ENCODE peak calls at places on chromosomes 12 and 14, in nine cellular contexts. T is IMR-90, J is prostate gland, N is Peyer's patch, D is spleen, W is GM12878, K is A549, C is ovary, E is heart left ventricle. V is an unnamed sample.

GRCh38 chr14:105357626-105358025 is 40.7 kb upstream of the TEX22 start:
- DNase-seq in T (no peak), J (no peak), N (no peak), D (no peak), W (no peak), K (no peak), C (no peak), E (no peak), V (no peak)

GRCh38 chr12:113875681-113876080 is 90.4 kb downstream of the RBM19 start:
- DNase-seq in T (peak), J (no peak), N (no peak), D (no peak), W (no peak), K (no peak), C (no peak), E (no peak), V (no peak)

GRCh38 chr12:26150737-26151450 is 26.1 kb upstream of the BHLHE41 start:
- DNase-seq in T (peak), J (no peak), N (no peak), D (no peak), W (no peak), K (no peak), C (no peak), E (no peak), V (no peak)

GRCh38 chr14:95065411-95065810 is 91.9 kb downstream of the DICER1 start:
- DNase-seq in T (no peak), J (no peak), N (no peak), D (no peak), W (no peak), K (no peak), C (no peak), E (no peak), V (no peak)

GRCh38 chr14:101410126-101410525 is 151.2 kb upstream of the DIO3 start:
- DNase-seq in T (no peak), J (no peak), N (no peak), D (no peak), W (no peak), K (no peak), C (no peak), E (no peak), V (no peak)

GRCh38 chr12:45913631-45914030 is 76.7 kb downstream of the SCAF11 start:
- DNase-seq in T (no peak), J (no peak), N (no peak), D (no peak), W (no peak), K (no peak), C (no peak), E (no peak), V (no peak)

GRCh38 chr12:71556881-71557280 is 106.8 kb downstream of the ZFC3H1 start:
- DNase-seq in T (peak), J (no peak), N (no peak), D (no peak), W (no peak), K (peak), C (no peak), E (no peak), V (no peak)

GRCh38 chr14:99120147-99121026 is 151.6 kb downstream of the BCL11B start:
- DNase-seq in T (no peak), J (no peak), N (no peak), D (no peak), W (no peak), K (no peak), C (no peak), E (no peak), V (no peak)

GRCh38 chr14:73771848-73772705 is 57.9 kb upstream of the PNMA1 start:
- DNase-seq in T (peak), J (peak), N (peak), D (peak), W (peak), K (no peak), C (peak), E (peak), V (peak)
- TF ChIP-seq POLR2A in T (no peak), J (no peak), N (peak), D (no peak), W (peak), K (no peak), C (no peak), E (no peak), V (no peak)

GRCh38 chr14:93072659-93073365 is 42.9 kb downstream of the ITPK1 start:
- DNase-seq in T (no peak), J (no peak), N (no peak), D (no peak), W (peak), K (no peak), C (no peak), E (no peak), V (no peak)
- H3K27ac ChIP-seq in T (no peak), J (no peak), N (peak), D (peak), W (peak), K (no peak), C (no peak), E (peak), V (peak)

GRCh38 chr14:59981564-59981963 is 61.6 kb downstream of the LRRC9 start:
- DNase-seq in T (no peak), J (no peak), N (no peak), D (no peak), W (no peak), K (no peak), C (no peak), E (no peak), V (no peak)
- TF ChIP-seq POLR2A in T (no peak), J (no peak), N (no peak), D (no peak), W (no peak), K (no peak), C (no peak), E (no peak), V (no peak)

DNA sequence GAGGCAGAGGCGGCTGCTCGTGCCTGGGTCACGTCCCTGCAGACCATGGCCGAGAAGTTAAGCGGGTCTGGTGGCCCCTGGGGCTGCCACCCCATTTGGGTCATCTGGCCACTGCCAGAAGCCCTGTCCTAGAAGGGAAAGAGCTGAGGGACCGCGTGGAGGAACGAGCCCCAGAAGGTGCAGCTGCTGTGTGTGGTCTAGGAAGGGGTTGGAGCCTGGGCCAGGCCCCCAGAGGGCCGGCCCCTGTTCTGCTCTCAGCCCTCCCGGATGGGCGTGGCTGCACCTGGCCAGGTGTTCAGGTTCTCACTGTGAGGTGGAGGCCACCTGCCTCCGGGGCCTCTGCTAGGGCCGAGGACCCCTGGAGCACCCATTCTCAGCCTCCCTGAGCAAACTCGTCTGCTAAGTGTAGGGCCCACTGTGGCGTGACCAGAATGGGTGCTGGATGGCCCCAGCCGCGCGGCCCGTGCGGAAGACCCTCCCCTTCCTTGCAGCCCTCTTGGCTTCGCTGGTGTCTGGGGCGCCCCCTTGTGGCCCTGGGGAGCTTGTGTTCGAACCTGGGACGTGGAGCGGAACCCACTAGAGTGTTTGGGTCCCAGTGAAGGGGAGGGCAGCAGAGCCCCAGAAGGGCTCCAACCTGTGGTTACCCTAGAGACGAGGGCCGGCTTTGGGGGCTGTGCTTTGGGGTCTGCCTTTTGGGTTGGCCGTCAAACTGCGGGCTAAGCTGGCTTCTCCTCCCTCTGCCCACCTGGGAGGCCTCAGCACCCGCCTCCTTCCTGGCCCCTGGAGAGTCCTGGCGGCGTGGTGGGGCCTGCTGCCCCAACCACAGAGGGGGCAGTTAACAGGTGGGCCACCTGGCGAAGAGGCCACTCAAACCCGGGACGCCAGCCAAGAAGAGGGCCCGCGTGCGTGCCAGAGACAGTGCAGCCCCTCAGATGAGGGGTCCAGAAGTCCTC is 49.3 kb downstream of the LRCOL1 start:
- DNase-seq in T (peak), J (peak), N (peak), D (peak), W (peak), K (peak), C (peak), E (no peak), V (no peak)
- H3K27ac ChIP-seq in T (no peak), J (no peak), N (peak), D (no peak), W (no peak), K (peak), C (no peak), E (no peak), V (no peak)

DNA sequence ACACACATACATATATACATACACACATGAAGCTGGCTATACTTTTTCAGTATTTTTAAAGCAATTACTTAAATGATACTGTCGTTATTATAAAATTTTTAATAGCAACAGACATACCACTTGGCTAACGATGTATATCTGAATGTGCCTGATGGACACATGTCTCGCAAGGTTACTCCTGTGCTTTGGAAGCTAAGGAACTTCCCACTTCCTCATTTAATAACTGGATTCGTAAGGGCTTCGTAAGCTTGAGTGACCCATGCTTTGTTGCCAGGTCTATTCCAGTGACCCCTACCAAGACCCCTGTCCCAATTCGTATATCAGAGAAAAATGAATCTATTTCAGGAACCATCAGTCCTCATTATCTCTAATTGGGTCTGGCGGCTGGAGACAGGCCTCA is 17.4 kb upstream of the MYO1H start:
- DNase-seq in T (no peak), J (no peak), N (no peak), D (no peak), W (no peak), K (no peak), C (no peak), E (no peak), V (no peak)
- TF ChIP-seq POLR2A in T (no peak), J (no peak), N (no peak), D (no peak), W (no peak), K (no peak), C (no peak), E (no peak), V (no peak)

DNA sequence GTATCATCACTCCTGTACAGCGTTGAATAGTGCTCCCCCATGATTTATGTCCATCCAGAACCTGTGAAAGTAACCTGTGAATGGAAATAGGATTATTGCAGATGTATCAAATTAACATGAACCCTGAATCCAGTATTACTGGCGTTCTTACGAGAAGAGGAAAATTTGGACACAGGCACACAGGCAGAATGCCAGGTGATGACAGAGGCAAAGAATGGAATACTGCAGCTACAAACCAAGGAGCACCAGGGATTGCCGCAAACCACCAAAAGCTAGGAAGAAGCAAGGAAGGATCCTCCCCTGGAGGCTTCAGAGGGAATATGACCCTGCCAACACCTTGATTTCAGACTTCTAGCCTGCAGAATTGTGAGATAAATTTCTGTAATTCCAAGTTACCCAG is 113.5 kb upstream of the EGLN3 start:
- DNase-seq in T (peak), J (peak), N (no peak), D (no peak), W (no peak), K (no peak), C (peak), E (peak), V (peak)
- H3K27ac ChIP-seq in T (no peak), J (no peak), N (no peak), D (no peak), W (no peak), K (peak), C (no peak), E (peak), V (no peak)

GRCh38 chr12:89497467-89497866 is 27.1 kb downstream of the GALNT4 start:
- DNase-seq in T (peak), J (no peak), N (no peak), D (no peak), W (no peak), K (no peak), C (no peak), E (no peak), V (no peak)
- TF ChIP-seq POLR2A in T (no peak), J (no peak), N (no peak), D (no peak), W (no peak), K (no peak), C (no peak), E (no peak), V (no peak)

DNA sequence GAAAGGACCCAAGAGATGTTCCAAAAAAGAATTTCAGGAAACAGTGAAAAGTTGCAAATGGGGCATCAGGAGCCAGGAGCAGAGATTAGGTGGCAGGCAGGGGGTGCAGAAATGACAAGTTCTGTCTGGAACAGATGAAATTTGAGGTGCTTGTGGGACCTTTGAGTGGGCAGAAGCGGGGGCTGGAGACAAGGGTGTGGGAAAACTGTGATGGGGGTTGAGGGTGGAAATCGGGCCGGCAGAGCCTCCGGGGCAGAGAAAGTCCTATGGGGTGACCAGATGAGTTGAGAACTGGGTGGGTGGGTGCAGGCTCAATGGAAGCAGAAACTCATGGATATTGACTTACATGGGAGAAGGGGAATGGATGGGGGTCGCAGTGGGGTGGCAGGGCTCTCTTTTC is 1.6 kb upstream of the NR4A1 start:
- DNase-seq in T (no peak), J (no peak), N (no peak), D (no peak), W (no peak), K (no peak), C (no peak), E (no peak), V (no peak)
- H3K27ac ChIP-seq in T (no peak), J (peak), N (no peak), D (peak), W (no peak), K (peak), C (no peak), E (peak), V (peak)

GRCh38 chr12:109792992-109793391 is 40.2 kb downstream of the TRPV4 start:
- DNase-seq in T (no peak), J (no peak), N (no peak), D (no peak), W (no peak), K (no peak), C (no peak), E (no peak), V (no peak)

GRCh38 chr12:109793411-109793810 is 39.8 kb downstream of the TRPV4 start:
- DNase-seq in T (no peak), J (no peak), N (no peak), D (no peak), W (no peak), K (no peak), C (no peak), E (no peak), V (no peak)

GRCh38 chr12:109796057-109796456 is 37.1 kb downstream of the TRPV4 start:
- DNase-seq in T (no peak), J (no peak), N (no peak), D (no peak), W (no peak), K (no peak), C (no peak), E (no peak), V (no peak)

GRCh38 chr12:109793826-109794501 is 39.2 kb downstream of the TRPV4 start:
- DNase-seq in T (no peak), J (no peak), N (no peak), D (no peak), W (no peak), K (no peak), C (no peak), E (no peak), V (no peak)

DNA sequence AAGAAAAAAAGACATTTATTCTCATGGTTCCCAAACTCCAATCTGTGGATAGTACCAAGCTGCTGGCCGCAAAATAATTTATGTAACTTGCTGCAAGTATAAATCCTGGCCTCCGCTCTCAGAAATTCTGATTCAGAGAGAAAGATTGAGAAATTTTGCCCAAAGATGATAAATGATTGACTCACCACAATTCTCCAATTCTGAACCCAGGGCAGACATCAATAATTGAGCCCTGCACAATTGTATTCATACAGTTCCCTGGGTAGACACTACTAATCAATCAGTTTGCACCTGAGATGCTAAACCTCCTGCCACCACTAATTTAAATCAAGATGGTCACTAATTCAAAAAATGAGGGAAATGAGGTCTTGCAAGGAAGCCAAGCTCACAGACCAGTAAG is 38.2 kb downstream of the TRPV4 start:
- DNase-seq in T (peak), J (no peak), N (no peak), D (no peak), W (no peak), K (no peak), C (no peak), E (no peak), V (no peak)
- TF ChIP-seq POLR2A in T (no peak), J (no peak), N (no peak), D (no peak), W (no peak), K (no peak), C (no peak), E (no peak), V (no peak)

DNA sequence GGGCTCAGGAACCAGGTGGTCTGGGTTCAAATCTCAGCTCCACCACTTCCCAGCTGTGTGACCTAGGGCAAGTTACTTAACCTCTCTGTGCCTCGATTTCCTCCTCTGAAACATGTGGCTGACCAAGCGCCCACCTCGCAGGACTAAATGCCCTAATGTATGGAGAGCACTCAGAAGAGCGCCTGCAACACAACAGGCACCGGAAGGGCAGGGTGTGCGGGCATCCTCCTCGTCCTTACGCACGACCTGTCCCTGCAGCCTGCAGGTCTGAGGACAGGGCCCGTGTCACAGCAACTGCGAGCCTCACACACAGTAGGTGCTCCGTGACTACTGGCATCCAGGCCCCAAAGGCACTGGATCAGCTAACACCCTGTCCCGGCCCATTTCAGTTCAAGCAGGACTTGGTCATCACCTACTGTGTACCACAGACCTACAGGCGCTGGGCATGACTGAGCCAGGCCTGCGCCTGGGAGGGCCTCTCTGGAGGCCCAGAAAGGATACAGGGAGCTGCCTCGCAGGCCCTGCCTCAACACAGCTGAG is 131.5 kb downstream of the NCOR2 start:
- DNase-seq in T (no peak), J (no peak), N (no peak), D (no peak), W (no peak), K (no peak), C (no peak), E (no peak), V (no peak)
- H3K27ac ChIP-seq in T (no peak), J (no peak), N (no peak), D (no peak), W (no peak), K (no peak), C (no peak), E (peak), V (peak)